ENCODE peak calls at places on chromosome 13, in four cellular contexts. R is GM23338, N is GM12878, F is K562. K is an unnamed sample. For H3K79me2, the result is how much of the 10 kb centered on the place peaks cover.

GRCh38 chr13:24887759-24888158 is 123.8 kb downstream of the RNF17 start:
- DNase-seq in R (no peak), N (peak), F (no peak), K (no peak)

GRCh38 chr13:76822691-76823267 is 63.4 kb downstream of the KCTD12 start:
- DNase-seq in R (no peak), N (no peak), F (no peak), K (no peak)

GRCh38 chr13:81929988-81930387 is 1589.1 kb upstream of the SPRY2 start:
- DNase-seq in R (peak), N (no peak), F (no peak), K (no peak)

GRCh38 chr13:23599083-23599925 is 29.1 kb downstream of the TNFRSF19 start:
- DNase-seq in R (peak), N (no peak), F (no peak), K (no peak)

GRCh38 chr13:95485518-95486144 is 66.9 kb upstream of the CLDN10 start:
- DNase-seq in R (no peak), N (no peak), F (no peak), K (no peak)

GRCh38 chr13:79869326-79869725 is 388.4 kb downstream of the NDFIP2 start:
- DNase-seq in R (peak), N (no peak), F (no peak), K (no peak)

GRCh38 chr13:34722931-34723330 is 219.1 kb upstream of the NBEA start:
- DNase-seq in R (no peak), N (no peak), F (no peak), K (no peak)

GRCh38 chr13:99656092-99656745 is 154.9 kb downstream of the TM9SF2 start:
- DNase-seq in R (peak), N (peak), F (peak), K (peak)

GRCh38 chr13:50419896-50420295 is 404.7 kb downstream of the KCNRG start:
- DNase-seq in R (no peak), N (no peak), F (no peak), K (no peak)

GRCh38 chr13:109790071-109790470 is 3.7 kb upstream of the IRS2 start:
- DNase-seq in R (no peak), N (no peak), F (no peak), K (no peak)

DNA sequence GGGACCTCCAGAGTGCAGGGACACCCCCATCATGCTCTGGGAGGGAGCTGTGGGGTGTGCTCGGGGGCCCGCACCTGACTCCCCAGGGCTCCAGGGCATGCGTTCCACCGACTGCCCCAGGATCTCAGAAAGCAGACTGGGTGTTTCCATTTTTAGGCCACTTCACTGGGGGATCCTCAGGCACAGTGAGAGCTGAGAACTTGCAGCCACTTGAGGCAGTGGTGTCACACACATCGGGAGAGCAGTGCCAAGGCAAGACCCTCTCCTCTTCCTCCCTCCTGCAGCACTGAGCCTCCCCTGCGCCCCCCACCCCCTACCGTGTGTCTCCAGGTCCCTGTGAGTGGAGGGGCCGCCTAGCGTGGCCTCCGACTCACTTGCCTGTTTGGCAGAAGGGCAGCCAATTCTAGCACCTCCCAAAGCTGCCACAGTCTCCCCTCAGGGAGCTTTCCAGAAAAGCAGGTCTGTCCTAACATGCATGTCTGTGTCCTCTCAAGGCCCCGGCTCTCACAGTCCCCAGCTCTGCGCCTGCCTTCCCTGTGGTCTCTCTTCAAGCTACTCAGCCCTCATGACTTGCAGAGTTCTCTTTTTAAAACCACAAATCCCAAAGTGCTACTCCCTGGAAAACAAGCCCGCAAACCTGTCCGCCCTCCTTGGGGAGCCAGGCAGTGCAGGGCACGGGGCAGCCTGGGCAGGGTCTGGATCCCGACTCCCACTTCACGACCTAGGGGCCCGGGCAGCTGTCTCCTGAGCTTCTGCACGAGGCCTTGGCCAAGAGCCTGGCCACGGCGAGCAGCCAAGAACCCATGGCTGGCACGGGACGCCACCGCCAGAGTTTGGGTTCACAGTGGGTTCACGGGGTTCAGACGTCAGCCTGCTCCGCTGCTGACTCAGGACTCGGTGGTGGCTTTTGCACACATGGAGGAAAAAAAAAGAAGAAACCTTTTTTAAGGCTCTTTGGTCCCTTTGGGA is 94.1 kb downstream of the STK24 start:
- DNase-seq in R (peak), N (no peak), F (no peak), K (no peak)
- H3K79me2 ChIP-seq in R (half or more), N (half or more), F (half or more), K (half or more)

GRCh38 chr13:45705145-45705695 is 3.1 kb downstream of the CBY2 start:
- DNase-seq in R (no peak), N (no peak), F (no peak), K (no peak)

GRCh38 chr13:45704211-45704739 is 2.2 kb downstream of the CBY2 start:
- DNase-seq in R (no peak), N (no peak), F (no peak), K (no peak)

GRCh38 chr13:45702869-45703391 is 810 bp downstream of the CBY2 start:
- DNase-seq in R (no peak), N (no peak), F (no peak), K (no peak)

GRCh38 chr13:45702088-45702487 is at the start of gene CBY2:
- DNase-seq in R (no peak), N (no peak), F (no peak), K (no peak)

GRCh38 chr13:45700971-45701900 is 884 bp upstream of the CBY2 start:
- DNase-seq in R (no peak), N (peak), F (peak), K (no peak)
- TF ChIP-seq POLR2AphosphoS5 in R (no peak), N (peak), F (no peak), K (no peak)

GRCh38 chr13:104321756-104322155 is 1255.5 kb upstream of the SLC10A2 start:
- DNase-seq in R (no peak), N (no peak), F (no peak), K (no peak)

GRCh38 chr13:104326523-104326922 is 1260.3 kb upstream of the SLC10A2 start:
- DNase-seq in R (no peak), N (no peak), F (no peak), K (no peak)

DNA sequence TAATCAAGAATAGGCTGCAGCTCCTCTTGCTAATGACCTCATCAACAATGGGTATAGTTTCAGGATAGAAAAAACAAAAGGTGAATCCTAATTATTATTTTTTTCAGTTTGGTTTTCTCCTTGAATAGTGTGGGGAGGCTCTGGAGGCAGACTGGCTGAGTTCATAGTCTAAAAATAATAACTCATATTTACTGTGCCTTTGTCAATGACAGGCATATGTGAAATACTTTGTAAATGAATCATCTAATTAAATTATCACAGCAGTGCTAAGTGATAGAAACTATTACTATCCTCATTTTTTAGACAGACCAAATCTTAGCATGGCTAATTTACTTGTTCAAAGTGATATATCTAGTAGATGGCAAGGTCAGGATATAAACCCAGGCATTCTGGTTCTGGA is 1261.0 kb upstream of the SLC10A2 start:
- DNase-seq in R (no peak), N (no peak), F (no peak), K (no peak)
- H3K79me2 ChIP-seq in R (under half), N (under half), F (under half), K (under half)

DNA sequence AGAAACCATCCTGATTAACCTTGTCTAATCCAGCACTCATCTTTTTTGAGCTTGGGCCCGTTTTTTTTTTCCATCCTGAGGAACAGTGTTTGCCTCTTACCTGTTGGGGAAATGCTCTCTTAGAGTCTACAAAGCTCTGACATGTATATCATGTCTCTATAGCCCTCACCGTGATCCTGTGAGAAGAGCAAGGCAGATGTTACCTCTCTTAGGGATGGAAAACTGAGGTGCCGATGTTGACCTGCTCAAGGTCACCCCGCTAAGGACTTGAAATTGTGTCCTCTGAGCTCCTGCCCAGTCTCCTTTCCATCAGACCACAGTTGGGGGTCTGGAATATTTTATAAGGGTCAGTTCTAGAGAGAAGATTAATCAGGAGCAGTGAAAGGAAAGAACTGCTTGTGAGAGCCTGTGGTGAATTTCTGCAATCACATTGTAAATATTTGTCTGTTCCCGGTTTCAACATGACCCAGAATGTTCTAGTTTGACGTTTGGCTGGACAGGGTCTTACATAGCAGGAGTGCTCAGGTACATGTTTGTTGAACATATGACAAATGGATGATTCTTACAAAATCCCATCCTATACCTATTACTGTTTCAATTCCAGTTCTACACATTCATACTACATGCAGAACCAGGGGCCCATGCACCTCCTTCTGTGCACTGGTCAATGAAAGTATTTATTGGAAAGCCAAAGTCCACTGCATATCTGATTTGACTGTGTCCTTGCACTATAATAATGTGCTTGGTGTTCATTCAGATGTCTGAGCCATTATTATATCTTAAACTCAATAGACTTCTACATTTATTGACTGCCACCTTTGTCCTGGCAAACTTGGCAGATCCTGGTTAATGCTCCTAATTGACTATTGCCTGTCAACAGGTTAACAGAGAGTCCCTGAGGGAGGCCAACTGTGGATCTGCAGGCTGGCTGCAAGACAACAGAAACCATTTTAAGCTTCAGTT is 12.1 kb downstream of the SLC25A15 start:
- DNase-seq in R (no peak), N (no peak), F (no peak), K (no peak)
- TF ChIP-seq POLR2AphosphoS5 in R (no peak), N (no peak), F (no peak), K (no peak)

DNA sequence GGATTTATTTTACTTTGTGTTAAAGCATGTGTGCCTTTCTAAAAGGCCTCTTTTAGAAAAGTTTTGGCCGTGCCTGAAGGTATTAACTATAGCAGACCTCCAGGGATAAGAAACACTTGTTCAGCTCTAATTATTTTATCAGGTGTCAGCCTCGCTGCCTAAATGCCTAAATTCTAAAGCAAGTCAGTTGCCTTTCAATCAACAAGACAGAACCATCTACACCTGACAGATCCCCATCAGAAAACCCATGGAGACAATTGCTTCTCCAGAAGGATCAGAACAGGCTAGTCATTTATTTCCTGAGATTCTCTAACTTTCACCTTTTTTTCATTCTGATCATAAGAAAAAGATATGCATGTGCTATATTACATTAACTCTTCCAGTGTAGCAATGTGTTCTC is 171.4 kb upstream of the GPC6 start:
- DNase-seq in R (no peak), N (no peak), F (no peak), K (no peak)
- H3K79me2 ChIP-seq in R (under half), N (under half), F (under half), K (under half)

GRCh38 chr13:27044837-27045570 is 126.6 kb downstream of the USP12 start:
- DNase-seq in R (no peak), N (peak), F (no peak), K (no peak)
- TF ChIP-seq POLR2AphosphoS5 in R (no peak), N (no peak), F (no peak), K (no peak)

GRCh38 chr13:98557934-98558630 is 18.8 kb downstream of the STK24 start:
- DNase-seq in R (no peak), N (no peak), F (no peak), K (no peak)

GRCh38 chr13:98556417-98556816 is 20.5 kb downstream of the STK24 start:
- DNase-seq in R (no peak), N (no peak), F (no peak), K (no peak)

GRCh38 chr13:98563071-98563470 is 13.8 kb downstream of the STK24 start:
- DNase-seq in R (peak), N (no peak), F (no peak), K (no peak)

DNA sequence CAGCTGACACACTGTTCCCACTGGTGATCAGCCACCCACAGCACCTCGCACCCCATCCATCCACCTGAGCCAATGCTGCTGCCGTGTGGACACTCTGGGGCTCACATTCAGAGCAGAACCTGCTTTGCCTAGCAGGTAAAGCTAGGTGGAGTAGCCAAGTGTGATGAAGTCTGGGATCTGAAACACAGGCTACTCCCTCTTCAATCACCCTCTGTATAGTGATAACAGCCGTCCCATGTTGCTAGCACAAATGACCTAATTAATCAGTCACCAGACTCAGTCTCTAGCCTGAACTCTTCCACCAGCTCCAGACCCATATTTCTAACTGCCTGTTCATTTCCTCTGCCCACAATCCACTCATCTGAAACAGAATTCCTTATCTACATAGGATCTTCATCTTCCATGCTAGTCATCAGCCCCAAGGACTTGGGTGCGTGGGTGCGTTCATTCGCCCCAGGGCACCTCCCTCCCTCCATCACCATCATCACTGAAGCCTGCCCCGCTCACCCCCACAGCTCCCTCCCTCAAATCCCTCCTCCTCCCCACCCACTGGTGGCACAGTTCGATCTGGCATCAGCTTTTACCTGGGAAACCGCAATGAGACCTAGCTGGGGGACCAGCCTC is 19.8 kb downstream of the STK24 start:
- DNase-seq in R (no peak), N (no peak), F (no peak), K (no peak)
- H3K79me2 ChIP-seq in R (half or more), N (half or more), F (half or more), K (half or more)

DNA sequence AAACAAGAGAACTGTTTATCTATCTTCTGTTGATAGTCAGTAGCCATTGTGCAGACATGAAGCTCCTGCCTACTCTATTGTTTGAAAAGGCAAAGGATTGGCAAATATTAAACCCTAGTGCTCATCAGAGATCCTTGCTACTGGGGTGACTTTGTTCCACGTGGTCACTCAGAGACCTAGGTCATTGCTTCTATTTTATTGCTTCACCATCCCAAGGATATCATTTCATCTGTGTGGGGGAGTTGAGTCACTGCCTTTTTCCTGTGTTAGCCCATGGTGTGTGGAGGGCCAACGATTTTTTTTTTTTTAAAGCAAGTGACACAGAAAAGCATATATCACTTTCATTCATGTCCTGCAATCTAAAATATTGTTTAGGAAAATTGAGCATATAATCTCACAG is 254.1 kb upstream of the RXFP2 start:
- DNase-seq in R (no peak), N (no peak), F (no peak), K (no peak)
- TF ChIP-seq POLR2AphosphoS5 in R (no peak), N (no peak), F (no peak), K (no peak)

K was measured in HCT116.